ENCODE peak calls at places on chromosomes 12 and 14, in six cellular contexts. N is head of caudate nucleus; A is central memory CD4-positive, alpha-beta T cell; H is HAP-1; W is glomerular endothelial cell; K is COLO829. M is an unnamed sample.

GRCh38 chr14:37081856-37082255 is 90.5 kb downstream of the SLC25A21 start:
- DNase-seq in K (no peak), N (no peak), W (no peak), A (no peak), H (no peak), M (no peak)

GRCh38 chr14:33978892-33979612 is 28.2 kb upstream of the EGLN3 start:
- DNase-seq in H (no peak), N (no peak), K (no peak), W (no peak), A (no peak), M (no peak)

GRCh38 chr12:48002773-48003218 is 1.5 kb downstream of the COL2A1 start:
- DNase-seq in H (peak), N (no peak), K (no peak), W (no peak), A (no peak), M (no peak)

GRCh38 chr14:85191986-85192385 is 338.0 kb upstream of the FLRT2 start:
- DNase-seq in K (no peak), A (no peak), H (no peak), W (no peak), N (no peak), M (no peak)

GRCh38 chr14:60087664-60088063 is 4.1 kb upstream of the PCNX4 start:
- DNase-seq in W (no peak), H (no peak), K (no peak), N (no peak), A (no peak), M (no peak)

GRCh38 chr12:76764856-76765255 is 941 bp downstream of the ZDHHC17 start:
- DNase-seq in A (no peak), W (no peak), H (no peak), N (no peak), K (no peak), M (no peak)

GRCh38 chr12:68158427-68158826 is 1.1 kb downstream of the IFNG start:
- DNase-seq in A (peak), N (no peak), H (no peak), W (no peak), K (no peak), M (no peak)

GRCh38 chr12:97948591-97948990 is 486.0 kb downstream of the RMST start:
- DNase-seq in K (no peak), H (no peak), W (no peak), N (no peak), A (no peak), M (no peak)

GRCh38 chr12:5433081-5433839 is 1.4 kb downstream of the NTF3 start:
- DNase-seq in A (no peak), W (no peak), K (no peak), N (no peak), H (no peak), M (no peak)

GRCh38 chr12:3101309-3102022 is 24.3 kb downstream of the TSPAN9 start:
- DNase-seq in K (no peak), W (no peak), H (no peak), N (peak), A (no peak), M (no peak)

GRCh38 chr14:33512201-33512600 is 438.7 kb downstream of the EGLN3 start:
- DNase-seq in H (no peak), K (no peak), W (no peak), A (no peak), N (no peak), M (no peak)